ENCODE peak calls at places on chromosomes 12 and 14, in seven cellular contexts. I, W, M, V, R, L and U are unnamed samples.
A peak's percentile ranks its signal among the peaks of the same experiment; 100 is the strongest.

GRCh38 chr14:86124328-86124727 is 594.4 kb downstream of the FLRT2 start:
- DNase-seq in W (no peak), L (no peak), V (no peak), R (no peak), M (no peak), I (no peak), U (no peak)

GRCh38 chr12:98154850-98155249 is 360.5 kb upstream of the TMPO start:
- DNase-seq in L (peak; percentile 2), I (no peak), R (no peak), V (peak; percentile 4), W (no peak), M (no peak), U (no peak)

GRCh38 chr12:92194566-92194965 is 48.9 kb upstream of the BTG1 start:
- DNase-seq in R (no peak), W (no peak), V (no peak), L (no peak), I (no peak), M (no peak), U (no peak)

GRCh38 chr14:100660498-100661339 is 66.0 kb upstream of the DLK1 start:
- DNase-seq in I (no peak), M (no peak), W (no peak), L (peak; percentile 24), V (no peak), R (no peak), U (no peak)

GRCh38 chr14:53391156-53391555 is 238.0 kb upstream of the DDHD1 start:
- DNase-seq in V (no peak), I (no peak), L (peak; percentile 44), R (no peak), W (no peak), M (peak; percentile 47), U (no peak)

GRCh38 chr14:22991852-22992251 is 9.5 kb upstream of the AJUBA start:
- DNase-seq in R (no peak), V (no peak), W (no peak), L (no peak), I (no peak), M (no peak), U (no peak)

GRCh38 chr12:3553681-3554546 is 62.9 kb downstream of the PRMT8 start:
- DNase-seq in V (peak; percentile 75), I (no peak), R (no peak), M (no peak), L (no peak), W (no peak), U (no peak)

GRCh38 chr12:39620664-39621658 is 1.4 kb upstream of the ABCD2 start:
- DNase-seq in R (peak; percentile 44), M (no peak), L (no peak), W (no peak), I (no peak), V (no peak), U (no peak)

GRCh38 chr12:11729439-11730150 is 80.1 kb downstream of the ETV6 start:
- DNase-seq in W (no peak), M (no peak), I (no peak), R (no peak), L (no peak), V (no peak), U (no peak)

GRCh38 chr12:112122823-112123690 is 2.3 kb upstream of the TRAFD1 start:
- DNase-seq in R (no peak), L (no peak), W (no peak), V (no peak), M (peak; percentile 40), I (no peak), U (peak; percentile 56)

GRCh38 chr12:51295651-51296050 is 25.4 kb upstream of the SMAGP start:
- DNase-seq in W (no peak), M (no peak), L (peak; percentile 53), I (no peak), V (no peak), R (no peak), U (no peak)

GRCh38 chr14:94926176-94926575 is 156.3 kb upstream of the GSC start:
- DNase-seq in R (no peak), W (no peak), M (no peak), L (no peak), I (no peak), V (no peak), U (no peak)

GRCh38 chr12:50569321-50569720 is 64.5 kb downstream of the DIP2B start:
- DNase-seq in L (no peak), R (no peak), V (no peak), M (no peak), I (no peak), W (no peak), U (no peak)

GRCh38 chr14:90642239-90642717 is 174.0 kb downstream of the TTC7B start:
- DNase-seq in W (no peak), L (no peak), V (peak; percentile 57), R (no peak), M (peak; percentile 79), I (no peak), U (no peak)

GRCh38 chr14:25150934-25151790 is 101.2 kb upstream of the STXBP6 start:
- DNase-seq in M (peak; percentile 2), V (peak; percentile 26), I (peak; percentile 34), L (peak; percentile 32), R (no peak), W (no peak), U (no peak)

GRCh38 chr12:110282956-110283817 is 2.1 kb downstream of the ATP2A2 start:
- DNase-seq in W (no peak), I (no peak), V (no peak), L (no peak), M (no peak), R (no peak), U (no peak)

GRCh38 chr14:50083467-50084337 is 32.7 kb downstream of the VCPKMT start:
- DNase-seq in R (no peak), L (peak; percentile 76), V (no peak), W (no peak), I (no peak), M (no peak), U (no peak)

GRCh38 chr12:99436584-99436983 is 211.0 kb upstream of the GARIN6 start:
- DNase-seq in I (no peak), L (no peak), M (no peak), R (no peak), V (no peak), W (no peak), U (no peak)

GRCh38 chr14:73246387-73247150 is 9.3 kb downstream of the PAPLN start:
- DNase-seq in R (peak; percentile 13), I (no peak), W (no peak), V (no peak), M (no peak), L (no peak), U (no peak)
- H3K4me3 ChIP-seq in R (no peak overlapping the region), I (peak overlapping the region; percentile 60), W (peak overlapping the region; percentile 31), V (peak overlapping the region; percentile 46), M (peak overlapping the region; percentile 62), L (peak overlapping the region; percentile 74), U (peak overlapping the region; percentile 70)

GRCh38 chr12:85357609-85358008 is 77.6 kb downstream of the ALX1 start:
- DNase-seq in M (no peak), V (no peak), L (no peak), I (no peak), W (no peak), R (no peak), U (no peak)

GRCh38 chr12:85363382-85364190 is 83.6 kb downstream of the ALX1 start:
- DNase-seq in V (no peak), L (no peak), W (no peak), R (no peak), M (peak; percentile 32), I (no peak), U (peak; percentile 5)

GRCh38 chr12:85356596-85357385 is 76.8 kb downstream of the ALX1 start:
- DNase-seq in L (no peak), R (no peak), W (no peak), I (no peak), M (no peak), V (no peak), U (no peak)

DNA sequence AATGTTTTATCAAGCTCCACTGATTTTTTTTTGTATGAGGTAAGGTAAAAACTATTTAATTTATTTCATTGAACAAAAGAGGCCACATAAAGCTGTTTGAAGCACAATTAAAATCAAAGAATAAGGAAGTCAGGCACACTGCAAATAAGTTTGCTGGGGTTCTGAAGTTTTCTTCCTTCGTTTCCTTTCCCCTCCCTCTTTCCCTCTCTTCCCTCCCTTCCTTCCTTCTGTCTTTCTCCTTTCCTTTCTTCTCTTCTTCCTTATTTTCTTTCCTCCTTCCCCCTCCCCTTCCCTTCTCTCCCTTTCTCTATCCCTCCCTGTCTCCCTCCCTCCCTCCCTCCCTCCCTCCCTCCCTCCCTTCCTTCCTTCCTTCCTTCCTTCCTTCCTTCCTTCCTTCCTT is 78.7 kb downstream of the ALX1 start:
- DNase-seq in R (no peak), M (no peak), L (no peak), V (no peak), W (no peak), I (no peak), U (no peak)
- H3K4me3 ChIP-seq in R (no peak overlapping the region), M (no peak overlapping the region), L (no peak overlapping the region), V (no peak overlapping the region), W (no peak overlapping the region), I (no peak overlapping the region), U (no peak overlapping the region)

DNA sequence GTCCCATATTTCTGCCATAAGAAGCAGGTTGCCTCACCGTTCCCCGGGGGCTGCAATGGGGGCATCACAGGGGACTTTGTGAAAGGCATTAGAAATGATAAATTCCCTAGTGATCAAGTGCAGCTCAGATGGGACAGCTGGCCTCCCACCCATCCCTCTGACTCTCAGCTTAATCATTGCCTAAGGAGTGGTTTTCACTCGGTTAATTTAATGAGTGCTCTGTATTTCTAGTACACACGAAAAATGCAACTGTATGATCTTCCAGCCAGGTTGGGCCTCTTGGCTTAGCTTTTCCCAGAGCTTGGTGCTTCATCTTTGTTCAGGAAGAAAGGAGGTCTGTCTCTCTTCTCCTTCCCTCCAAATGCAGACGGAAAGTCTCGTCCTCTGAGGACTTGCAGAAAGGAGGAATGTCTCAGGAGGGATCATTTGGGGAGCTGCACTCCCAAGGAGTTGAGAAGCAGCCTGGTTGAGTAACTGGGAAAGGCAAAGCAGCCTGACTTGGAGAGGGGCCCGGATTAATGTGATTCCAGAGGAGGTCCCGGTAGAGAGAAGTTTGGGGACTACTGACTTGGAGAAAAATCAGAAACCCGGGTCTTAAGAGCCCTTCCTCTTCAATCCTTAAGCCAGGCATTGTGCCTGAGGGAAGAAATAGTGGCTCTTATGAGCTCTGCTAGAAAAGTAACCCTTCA is 7.2 kb downstream of the CD9 start:
- DNase-seq in R (no peak), I (no peak), W (no peak), V (no peak), L (no peak), M (no peak), U (no peak)
- H3K4me3 ChIP-seq in R (no peak overlapping the region), I (no peak overlapping the region), W (no peak overlapping the region), V (no peak overlapping the region), L (no peak overlapping the region), M (no peak overlapping the region), U (no peak overlapping the region)

GRCh38 chr12:5945071-5946008 is at the start of gene ANO2:
- DNase-seq in R (no peak), I (no peak), V (peak; percentile 89), L (no peak), W (no peak), M (no peak), U (no peak)
- H3K4me3 ChIP-seq in R (no peak within 1 kb of the TSS), I (peak within 1 kb of the TSS; percentile 32), V (peak within 1 kb of the TSS; percentile 69), L (peak within 1 kb of the TSS; percentile 27), W (peak within 1 kb of the TSS; percentile 26), M (peak within 1 kb of the TSS; percentile 39), U (peak within 1 kb of the TSS; percentile 37)

GRCh38 chr12:31362759-31363415 is 36.9 kb upstream of the SINHCAF start:
- DNase-seq in M (no peak), R (peak; percentile 63), V (peak; percentile 63), L (peak; percentile 37), I (no peak), W (no peak), U (no peak)
- H3K4me3 ChIP-seq in M (no peak overlapping the region), R (no peak overlapping the region), V (no peak overlapping the region), L (no peak overlapping the region), I (no peak overlapping the region), W (no peak overlapping the region), U (no peak overlapping the region)

GRCh38 chr12:94829552-94829951 is 173.9 kb downstream of the NDUFA12 start:
- DNase-seq in R (no peak), W (no peak), L (no peak), I (no peak), M (no peak), V (no peak), U (no peak)
- H3K4me3 ChIP-seq in R (no peak overlapping the region), W (no peak overlapping the region), L (no peak overlapping the region), I (no peak overlapping the region), M (no peak overlapping the region), V (no peak overlapping the region), U (no peak overlapping the region)